ENCODE peak calls at places on chromosome 1, in four cellular contexts. N, L, W and E are unnamed samples.

GRCh38 chr1:173122958-173123852 is 72.5 kb upstream of the TNFSF18 start:
- DNase-seq in N (peak; percentile 10), W (no peak), L (no peak), E (peak; percentile 95)

GRCh38 chr1:225700164-225700740 is 47.3 kb upstream of the ENAH start:
- DNase-seq in W (no peak), N (peak; percentile 89), L (no peak), E (peak; percentile 98)

GRCh38 chr1:200960236-200960947 is 63.1 kb downstream of the KIF21B start:
- DNase-seq in L (no peak), W (no peak), N (no peak), E (no peak)

GRCh38 chr1:222829868-222830267 is 15.0 kb downstream of the DISP1 start:
- DNase-seq in N (no peak), W (no peak), L (no peak), E (peak; percentile 82)

GRCh38 chr1:18246543-18246942 is 138.9 kb downstream of the IGSF21 start:
- DNase-seq in N (peak; percentile 18), W (no peak), L (peak; percentile 22), E (no peak)

GRCh38 chr1:200372095-200372884 is 37.5 kb downstream of the ZNF281 start:
- DNase-seq in W (no peak), N (peak; percentile 85), L (no peak), E (peak; percentile 88)

GRCh38 chr1:8022395-8023286 is 3.5 kb downstream of the ERRFI1 start:
- DNase-seq in W (no peak), L (no peak), N (no peak), E (no peak)

GRCh38 chr1:1336446-1336845 is 5.4 kb downstream of the TAS1R3 start:
- DNase-seq in N (no peak), L (no peak), W (no peak), E (no peak)

GRCh38 chr1:100510441-100510840 is 27.5 kb upstream of the GPR88 start:
- DNase-seq in N (no peak), L (no peak), W (no peak), E (no peak)

GRCh38 chr1:161068306-161069200 is 1.1 kb downstream of the ARHGAP30 start:
- DNase-seq in N (no peak), L (no peak), W (peak; percentile 86), E (no peak)

GRCh38 chr1:10626011-10626731 is 151.4 kb downstream of the PEX14 start:
- DNase-seq in N (no peak), L (no peak), W (no peak), E (no peak)

GRCh38 chr1:46691997-46692790 is 20.5 kb downstream of the TEX38 start:
- DNase-seq in W (no peak), N (no peak), L (no peak), E (peak; percentile 38)

GRCh38 chr1:226568077-226568831 is 19.7 kb downstream of the STUM start:
- DNase-seq in N (peak; percentile 35), W (no peak), L (no peak), E (no peak)

GRCh38 chr1:169682077-169682476 is 29.3 kb downstream of the SELL start:
- DNase-seq in L (no peak), W (no peak), N (no peak), E (no peak)

GRCh38 chr1:116769994-116770393 is 15.8 kb downstream of the CD2 start:
- DNase-seq in W (no peak), L (no peak), N (no peak), E (no peak)

GRCh38 chr1:76948846-76949245 is 81.6 kb downstream of the ST6GALNAC5 start:
- DNase-seq in L (no peak), W (no peak), N (no peak), E (no peak)

GRCh38 chr1:9265037-9265436 is 27.7 kb upstream of the SPSB1 start:
- DNase-seq in N (no peak), W (no peak), L (no peak), E (no peak)

GRCh38 chr1:201054030-201054635 is 30.6 kb upstream of the KIF21B start:
- DNase-seq in W (no peak), N (no peak), L (no peak), E (no peak)

GRCh38 chr1:107748529-107748928 is 216.5 kb downstream of the VAV3 start:
- DNase-seq in L (no peak), W (no peak), N (peak; percentile 3), E (peak; percentile 1)

GRCh38 chr1:67735806-67736627 is 51.0 kb downstream of the GADD45A start:
- DNase-seq in N (peak; percentile 36), L (peak; percentile 66), W (peak; percentile 64), E (peak; percentile 96)

GRCh38 chr1:46342084-46342656 is 1.6 kb downstream of the NSUN4 start:
- DNase-seq in W (peak; percentile 56), N (peak; percentile 22), L (peak; percentile 35), E (peak; percentile 55)

GRCh38 chr1:899636-900317 is 23.9 kb upstream of the SAMD11 start:
- DNase-seq in W (no peak), L (peak; percentile 5), N (no peak), E (no peak)

GRCh38 chr1:167077128-167077867 is 12.9 kb downstream of the GPA33 start:
- DNase-seq in N (no peak), W (no peak), L (no peak), E (no peak)

GRCh38 chr1:182603646-182604127 is 502 bp downstream of the RGS16 start:
- DNase-seq in W (no peak), N (no peak), L (no peak), E (no peak)

DNA sequence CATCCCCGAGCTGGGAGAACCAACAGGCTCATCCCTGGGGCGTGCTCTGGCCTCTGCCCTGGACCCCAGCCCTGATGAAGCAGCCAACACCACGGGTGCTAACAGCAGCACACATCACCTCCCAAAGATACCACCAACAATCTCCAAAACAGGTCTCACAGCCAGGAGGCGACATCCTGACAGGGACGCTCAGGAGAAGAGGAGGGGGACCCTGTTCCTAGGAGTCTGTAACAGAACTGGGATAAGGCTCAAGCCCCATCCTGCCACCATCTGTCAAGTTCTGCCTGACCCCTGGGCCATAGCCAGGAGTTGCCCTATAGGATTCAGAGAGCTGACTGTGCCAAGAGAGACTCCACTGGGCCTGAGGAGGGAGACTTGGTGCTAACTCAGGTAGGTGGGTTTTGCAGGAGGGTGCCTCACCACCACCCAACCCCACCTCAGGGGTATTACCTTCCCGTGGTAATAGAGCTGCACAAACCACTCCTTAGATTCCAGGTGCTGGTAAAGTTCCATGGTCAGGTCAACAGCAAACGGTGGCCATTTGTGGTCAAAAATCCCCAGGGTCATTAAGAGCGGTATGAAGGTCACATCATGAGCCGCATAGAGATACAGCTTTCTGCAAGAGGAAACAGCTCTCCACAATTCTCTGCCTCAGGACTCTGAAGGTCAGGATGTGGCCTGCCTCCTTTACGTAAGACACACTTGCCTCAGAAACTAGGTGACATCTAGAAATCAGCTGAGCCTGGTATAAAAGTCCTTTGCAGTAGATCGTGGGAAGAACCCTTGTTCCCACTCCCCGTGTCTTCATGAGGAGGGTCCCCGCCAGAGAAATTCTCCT is 22.3 kb downstream of the ACP6 start:
- DNase-seq in L (no peak), W (no peak), N (no peak), E (no peak)
- TF ChIP-seq ELK1 in L (no peak), W (no peak), N (no peak), E (no peak)

DNA sequence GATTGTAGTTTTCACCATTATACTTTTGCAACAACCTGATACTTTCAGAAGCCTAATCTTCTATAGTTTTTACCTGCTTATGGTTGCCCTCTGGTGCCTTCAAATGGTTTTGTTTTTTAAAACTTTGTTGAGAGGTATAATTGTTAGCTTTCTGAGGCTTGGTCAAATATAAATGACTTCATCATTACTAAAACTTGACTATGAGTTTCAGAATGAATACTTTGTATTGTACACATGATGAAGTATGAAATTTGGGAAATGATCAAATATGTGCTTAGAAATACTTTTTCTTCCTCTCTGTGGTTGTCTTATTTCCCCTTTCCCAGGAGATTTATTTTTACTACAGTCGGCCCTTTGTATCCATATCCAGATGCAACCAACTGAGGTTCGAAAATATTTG is 151.8 kb upstream of the B3GALT2 start:
- DNase-seq in W (no peak), N (no peak), L (no peak), E (peak; percentile 64)
- TF ChIP-seq ELK1 in W (no peak), N (no peak), L (no peak), E (no peak)

DNA sequence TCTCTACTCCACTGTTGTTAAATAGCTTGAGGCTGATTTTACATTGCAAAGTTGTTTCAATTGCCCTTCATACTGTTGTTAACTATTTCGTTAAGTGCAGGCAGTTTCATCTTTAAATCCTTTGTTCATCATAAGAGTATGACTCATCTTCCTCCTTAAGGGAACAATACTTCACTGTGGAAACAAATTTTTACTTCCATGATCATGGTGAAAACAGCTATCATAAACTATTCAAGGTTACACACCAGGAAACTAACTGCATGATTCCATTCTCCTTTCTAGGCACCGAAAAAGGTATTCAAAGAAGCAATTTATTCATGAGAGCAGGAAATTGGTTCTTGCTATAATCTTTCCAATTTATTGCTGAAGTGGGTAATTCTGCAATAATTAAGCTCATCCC is 593.2 kb downstream of the LRRIQ3 start:
- DNase-seq in W (no peak), L (no peak), N (no peak), E (no peak)
- TF ChIP-seq ELK1 in W (no peak), L (no peak), N (no peak), E (no peak)

DNA sequence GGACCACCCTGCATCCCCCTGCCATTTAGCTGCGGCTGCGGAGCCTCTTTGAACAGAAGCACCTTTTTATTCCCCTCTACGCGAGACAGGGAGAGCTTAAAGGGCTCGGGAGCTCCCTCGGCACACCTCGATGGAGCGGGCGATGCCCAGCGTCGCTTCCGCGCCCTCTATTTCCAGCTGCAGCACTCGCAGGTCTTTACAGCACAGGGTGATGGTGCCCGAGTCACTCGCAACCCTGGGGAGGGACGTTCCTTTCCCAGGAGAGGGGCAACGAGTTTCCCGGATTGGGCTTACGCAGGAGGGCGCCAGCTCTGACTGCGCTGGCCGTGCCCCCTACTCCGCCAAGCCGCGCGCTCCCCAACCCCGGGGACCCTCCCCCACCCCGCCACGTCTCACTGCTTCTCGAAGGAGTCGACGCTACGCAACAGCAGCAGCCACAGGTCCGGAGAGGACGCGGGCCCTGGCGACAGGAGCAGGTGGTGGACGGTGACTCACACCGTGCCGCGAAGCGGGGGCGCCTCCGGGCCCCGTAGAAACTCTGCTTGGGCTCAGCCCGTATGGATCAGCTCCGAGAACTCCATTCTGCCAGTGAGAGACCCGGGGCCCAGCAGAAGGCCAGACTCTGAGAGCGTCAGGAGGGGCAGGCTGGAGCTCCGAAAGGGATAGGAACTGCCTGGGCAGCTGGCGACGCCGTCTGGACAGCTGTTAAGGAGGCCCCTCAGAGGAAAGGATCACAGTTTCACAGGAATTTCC is 5.8 kb upstream of the FAM167B start:
- DNase-seq in N (peak; percentile 42), W (no peak), L (peak; percentile 64), E (peak; percentile 66)
- TF ChIP-seq ELK1 in N (no peak), W (no peak), L (no peak), E (no peak)